ENCODE peak calls at places on chromosome 3, in ten cellular contexts. Y is endothelial cell of umbilical vein, A is GM12892, H is GM12891, Q is HCT116, G is H1, Z is HL-60, W is breast epithelium, D is prostate gland, K is K562. X is an unnamed sample.

GRCh38 chr3:157290761-157291160 is 130.8 kb upstream of the CCNL1 start:
- DNase-seq in Q (no peak), Z (no peak), H (no peak), A (no peak), D (no peak), K (no peak), Y (no peak), W (no peak), G (no peak), X (no peak)

GRCh38 chr3:27224197-27224596 is 145.0 kb downstream of the NEK10 start:
- DNase-seq in Y (no peak), D (no peak), W (no peak), K (no peak), Z (no peak), H (no peak), G (no peak), A (no peak), Q (no peak), X (no peak)

GRCh38 chr3:54123538-54124196 is 1.3 kb downstream of the CACNA2D3 start:
- DNase-seq in Z (no peak), G (no peak), D (no peak), W (no peak), H (no peak), Q (no peak), A (no peak), K (no peak), Y (no peak), X (peak)

GRCh38 chr3:66795365-66795764 is 202.7 kb upstream of the KBTBD8 start:
- DNase-seq in D (no peak), Q (no peak), W (no peak), G (no peak), Z (no peak), H (no peak), K (no peak), A (no peak), Y (no peak), X (no peak)

GRCh38 chr3:130916507-130917167 is 22.8 kb downstream of the ATP2C1 start:
- DNase-seq in G (no peak), D (no peak), K (no peak), H (no peak), Z (no peak), W (no peak), A (no peak), Y (no peak), Q (no peak), X (no peak)

GRCh38 chr3:40719660-40720287 is 195.0 kb downstream of the ZNF621 start:
- DNase-seq in A (no peak), Q (peak), G (peak), Y (no peak), Z (no peak), D (peak), K (peak), W (no peak), H (no peak), X (peak)

GRCh38 chr3:141452045-141452444 is 34.8 kb upstream of the RASA2 start:
- DNase-seq in A (no peak), H (peak), Y (peak), G (no peak), D (no peak), W (no peak), K (peak), Q (no peak), Z (peak), X (no peak)

GRCh38 chr3:123711356-123711755 is 126.5 kb upstream of the HACD2 start:
- DNase-seq in D (no peak), Q (no peak), W (no peak), H (no peak), K (no peak), Y (no peak), Z (no peak), A (no peak), G (no peak), X (no peak)

GRCh38 chr3:141233457-141234161 is 2.0 kb downstream of the PXYLP1 start:
- DNase-seq in Y (no peak), Q (no peak), A (no peak), W (no peak), D (no peak), G (no peak), K (no peak), H (no peak), Z (no peak), X (peak)

GRCh38 chr3:175002732-175003143 is 143.6 kb downstream of the NAALADL2 start:
- DNase-seq in W (no peak), Z (no peak), A (no peak), D (no peak), H (no peak), G (no peak), Q (no peak), Y (no peak), K (no peak), X (no peak)

GRCh38 chr3:10927551-10927950 is 65.0 kb upstream of the SLC6A1 start:
- DNase-seq in K (no peak), D (no peak), Q (no peak), H (no peak), A (no peak), G (peak), W (no peak), Z (no peak), Y (no peak), X (no peak)

GRCh38 chr3:193095366-193095765 is 145.7 kb upstream of the PLAAT1 start:
- DNase-seq in H (no peak), K (no peak), Z (no peak), D (no peak), Q (no peak), A (no peak), W (no peak), G (no peak), Y (no peak), X (no peak)

DNA sequence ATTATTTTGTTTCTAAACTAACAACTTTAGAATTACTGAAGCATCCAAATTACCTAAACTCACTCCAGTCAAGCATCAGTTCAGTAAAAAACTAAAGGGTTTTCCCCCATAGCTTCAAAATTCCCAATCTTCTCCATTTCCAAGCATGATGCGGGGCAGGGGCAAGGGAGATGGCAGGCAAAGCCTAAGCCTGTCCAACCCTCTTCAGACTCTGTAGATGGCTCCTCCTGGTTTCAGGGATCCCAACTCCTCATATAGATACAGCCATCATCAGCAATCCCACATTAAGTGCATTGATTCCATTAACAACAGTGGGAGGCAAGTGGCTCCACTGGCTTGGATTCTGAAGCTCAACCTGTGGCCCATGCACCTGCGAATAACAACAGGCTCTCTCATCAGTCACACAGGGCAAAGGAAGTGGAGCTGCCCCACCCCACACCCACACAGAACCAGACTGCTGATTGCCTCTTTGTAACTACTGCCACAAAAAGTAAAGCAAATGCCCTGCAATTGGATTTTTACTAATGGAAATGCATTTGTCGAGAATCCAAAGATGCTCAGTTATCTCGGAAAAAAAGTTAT is 14.9 kb downstream of the SFMBT1 start:
- DNase-seq in Z (no peak), K (no peak), Q (no peak), H (no peak), G (peak), D (no peak), Y (no peak), W (no peak), A (no peak), X (no peak)
- TF ChIP-seq POLR2AphosphoS5 in Z (no peak), K (no peak), Q (no peak), H (no peak), G (no peak), D (no peak), Y (no peak), W (no peak), A (no peak), X (no peak)

GRCh38 chr3:72523409-72524172 is 324.7 kb downstream of the SHQ1 start:
- DNase-seq in A (no peak), H (no peak), D (peak), Q (no peak), G (no peak), K (no peak), W (no peak), Y (no peak), Z (peak), X (no peak)

GRCh38 chr3:72533584-72534473 is 314.4 kb downstream of the SHQ1 start:
- DNase-seq in D (no peak), G (no peak), Q (no peak), A (no peak), Z (peak), K (no peak), Y (no peak), W (no peak), H (no peak), X (no peak)

DNA sequence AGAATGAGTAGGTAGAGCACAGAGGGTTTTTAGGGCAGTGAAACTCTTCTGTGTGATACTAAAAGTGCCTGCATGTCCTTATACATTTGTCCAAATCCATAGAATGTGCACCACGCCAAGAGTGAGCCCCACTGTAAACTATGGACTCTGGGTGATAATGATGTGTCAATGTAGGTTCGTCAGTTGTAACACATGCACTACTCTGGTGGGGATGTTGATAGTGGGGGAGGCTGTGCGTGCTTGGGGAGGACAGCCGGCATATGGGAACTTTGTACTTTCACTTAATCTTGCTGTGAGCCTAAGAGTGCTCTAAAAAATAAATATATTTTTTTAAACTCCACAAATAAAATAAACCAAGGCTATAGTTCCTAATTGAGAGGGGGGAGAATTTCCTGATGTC is 319.2 kb downstream of the SHQ1 start:
- DNase-seq in A (no peak), Z (no peak), W (no peak), H (no peak), K (no peak), Q (no peak), D (no peak), Y (no peak), G (no peak), X (no peak)
- TF ChIP-seq POLR2AphosphoS5 in A (no peak), Z (no peak), W (no peak), H (no peak), K (no peak), Q (no peak), D (no peak), Y (no peak), G (no peak), X (no peak)

GRCh38 chr3:42652611-42653302 is 740 bp upstream of the ZBTB47 start:
- DNase-seq in Q (peak), D (no peak), G (peak), A (no peak), H (peak), K (peak), W (peak), Y (peak), Z (peak), X (peak)
- TF ChIP-seq POLR2AphosphoS5 in Q (peak), D (peak), G (no peak), A (no peak), H (no peak), K (peak), W (no peak), Y (peak), Z (peak), X (peak)

DNA sequence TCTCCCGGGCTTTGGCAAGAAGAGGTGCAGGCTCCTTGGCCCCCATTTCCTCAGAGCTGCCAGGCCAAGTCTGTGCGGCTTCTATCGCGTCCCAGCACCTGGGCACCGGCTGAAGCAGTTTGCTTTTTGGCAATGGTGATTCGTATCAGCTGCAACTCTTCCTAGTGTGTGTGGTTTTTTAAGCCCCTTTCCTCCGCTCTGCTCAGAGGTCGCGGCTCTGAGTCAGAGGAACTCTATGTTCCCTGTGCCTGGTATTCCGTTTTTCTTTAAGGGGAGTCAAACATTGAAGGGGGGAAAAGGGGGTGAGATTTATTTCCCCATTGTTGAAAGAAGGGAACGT is 882 bp downstream of the ARMC8 start:
- DNase-seq in Z (no peak), G (no peak), Q (no peak), H (peak), A (peak), W (no peak), D (no peak), Y (peak), K (peak), X (peak)
- TF ChIP-seq POLR2AphosphoS5 in Z (no peak), G (no peak), Q (no peak), H (no peak), A (no peak), W (no peak), D (peak), Y (no peak), K (no peak), X (peak)

GRCh38 chr3:77041156-77041696 is 1.3 kb downstream of the ROBO2 start:
- DNase-seq in Q (no peak), H (no peak), W (no peak), Z (no peak), A (no peak), D (no peak), Y (no peak), K (no peak), G (no peak), X (no peak)

GRCh38 chr3:77039606-77040553 is at the start of gene ROBO2:
- DNase-seq in Q (no peak), K (peak), G (peak), H (no peak), Y (no peak), A (no peak), D (no peak), W (no peak), Z (no peak), X (no peak)

GRCh38 chr3:77038928-77039605 is 832 bp upstream of the ROBO2 start:
- DNase-seq in W (no peak), K (no peak), G (peak), Z (no peak), D (no peak), H (no peak), Q (no peak), Y (no peak), A (no peak), X (no peak)

GRCh38 chr3:77041756-77042155 is 1.9 kb downstream of the ROBO2 start:
- DNase-seq in G (no peak), Y (no peak), A (no peak), K (no peak), W (no peak), D (no peak), H (no peak), Q (no peak), Z (no peak), X (no peak)

DNA sequence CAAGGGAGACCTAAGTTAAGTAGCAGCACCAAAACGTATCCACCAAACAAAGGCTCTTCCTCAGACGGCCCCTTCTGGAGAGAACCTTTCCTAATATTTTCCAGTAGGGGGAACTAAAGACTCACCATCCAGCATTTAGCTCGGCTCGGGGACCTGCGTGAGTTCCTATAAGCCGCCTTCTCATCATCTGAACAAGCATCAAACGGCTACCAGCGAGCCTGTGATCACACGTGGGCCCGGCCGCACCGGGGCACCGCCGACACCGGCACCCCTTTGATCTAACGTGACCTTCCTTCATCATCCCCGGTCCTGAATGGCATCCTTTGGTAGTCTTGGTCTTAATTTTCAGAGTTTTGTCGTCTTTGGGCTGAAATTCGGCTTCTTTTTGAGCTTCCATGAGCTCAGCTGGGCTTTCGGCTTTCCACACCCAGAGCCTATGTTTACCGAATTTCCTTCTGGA is 1.4 kb upstream of the ROBO2 start:
- DNase-seq in A (no peak), Z (peak), D (peak), G (peak), Y (peak), H (no peak), K (peak), W (peak), Q (no peak), X (no peak)
- TF ChIP-seq POLR2AphosphoS5 in A (no peak), Z (no peak), D (peak), G (no peak), Y (no peak), H (no peak), K (no peak), W (no peak), Q (no peak), X (no peak)